ENCODE peak calls at places on chromosomes 12 and 14, in nine cellular contexts. B, A, P, Z, S, E, V, X and F are unnamed samples.

GRCh38 chr14:32083789-32084188 is 6.7 kb downstream of the ARHGAP5 start:
- DNase-seq in B (no peak), A (no peak), P (no peak), Z (no peak), S (peak; percentile 94), E (no peak), V (peak; percentile 9), X (no peak), F (peak; percentile 21)

GRCh38 chr12:29451886-29452285 is 45.6 kb downstream of the OVCH1 start:
- DNase-seq in B (no peak), A (no peak), P (no peak), Z (no peak), S (no peak), E (no peak), V (no peak), X (no peak), F (no peak)

GRCh38 chr12:69906411-69907216 is 81.6 kb downstream of the MYRFL start:
- DNase-seq in B (no peak), A (no peak), P (no peak), Z (no peak), S (no peak), E (no peak), V (no peak), X (peak; percentile 36), F (no peak)

GRCh38 chr12:123034022-123034541 is 53.6 kb downstream of the ARL6IP4 start:
- DNase-seq in B (no peak), A (no peak), P (no peak), Z (no peak), S (no peak), E (no peak), V (no peak), X (no peak), F (no peak)

GRCh38 chr14:49861581-49861922 is 9.0 kb upstream of the NEMF start:
- DNase-seq in B (no peak), A (no peak), P (peak; percentile 80), Z (peak; percentile 87), S (no peak), E (peak; percentile 71), V (peak; percentile 68), X (peak; percentile 76), F (peak; percentile 66)

GRCh38 chr12:108712164-108712924 is 19.0 kb downstream of the CORO1C start:
- DNase-seq in B (no peak), A (no peak), P (peak; percentile 59), Z (no peak), S (no peak), E (peak; percentile 37), V (no peak), X (no peak), F (no peak)

GRCh38 chr12:69994593-69995222 is 169.7 kb downstream of the MYRFL start:
- DNase-seq in B (peak; percentile 25), A (no peak), P (no peak), Z (no peak), S (no peak), E (no peak), V (no peak), X (no peak), F (no peak)

GRCh38 chr14:76486251-76486743 is 110.4 kb downstream of the ESRRB start:
- DNase-seq in B (no peak), A (no peak), P (no peak), Z (no peak), S (no peak), E (no peak), V (no peak), X (no peak), F (no peak)

GRCh38 chr12:43957732-43958131 is 121.9 kb downstream of the TMEM117 start:
- DNase-seq in B (peak; percentile 50), A (peak; percentile 37), P (peak; percentile 72), Z (peak; percentile 67), S (peak; percentile 49), E (no peak), V (peak; percentile 79), X (peak; percentile 40), F (peak; percentile 83)

GRCh38 chr14:104776961-104777807 is 18.4 kb downstream of the AKT1 start:
- DNase-seq in B (no peak), A (no peak), P (peak; percentile 41), Z (no peak), S (no peak), E (peak; percentile 62), V (no peak), X (no peak), F (peak; percentile 89)

GRCh38 chr14:36605506-36605857 is 23.1 kb upstream of the NKX2-8 start:
- DNase-seq in B (no peak), A (no peak), P (peak; percentile 73), Z (no peak), S (peak; percentile 33), E (no peak), V (peak; percentile 60), X (no peak), F (no peak)

GRCh38 chr12:14913381-14913781 is 25.0 kb downstream of the ERP27 start:
- DNase-seq in B (no peak), A (peak; percentile 42), P (no peak), Z (no peak), S (no peak), E (no peak), V (peak; percentile 65), X (no peak), F (no peak)

DNA sequence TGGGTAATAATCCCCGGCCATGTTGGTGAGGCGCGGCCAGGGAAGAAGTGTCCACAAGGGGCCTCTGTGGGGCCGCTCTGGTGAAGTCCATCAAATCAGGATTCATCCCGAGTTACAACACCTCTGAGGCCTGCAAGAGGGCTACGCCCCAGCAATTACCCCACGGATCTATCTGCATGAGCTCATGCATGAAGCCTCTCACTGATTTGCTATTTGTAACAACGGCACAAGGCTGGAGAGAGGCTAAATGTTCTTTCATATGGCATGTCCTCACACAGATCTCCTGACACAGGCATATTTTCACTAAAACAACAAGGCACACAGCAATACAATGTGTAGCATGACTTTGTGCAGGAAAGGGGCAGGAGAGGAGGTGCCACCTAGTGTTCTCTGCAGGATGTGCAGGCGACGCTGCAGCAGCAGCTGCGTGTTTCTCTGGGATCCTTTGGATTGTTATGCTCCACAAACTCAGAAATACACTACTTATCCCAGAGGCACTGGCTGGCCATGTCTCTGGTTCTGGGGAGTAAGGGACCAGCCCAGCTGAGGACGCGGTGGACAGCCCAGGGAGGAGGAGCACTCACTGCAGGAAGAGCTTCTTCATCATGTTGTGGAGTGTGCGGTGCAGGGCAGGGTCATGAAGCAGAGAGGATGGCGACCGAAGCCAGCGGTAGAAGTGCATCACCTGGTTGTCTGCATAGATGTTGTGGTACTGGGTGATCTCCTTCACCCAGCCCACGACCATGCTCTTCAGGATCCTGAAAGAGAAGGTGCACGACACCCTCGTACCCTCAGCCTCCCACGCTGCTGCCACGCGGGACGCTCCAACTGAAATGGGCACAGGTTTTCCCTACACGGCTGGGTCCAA is 20.2 kb downstream of the P2RX2 start:
- DNase-seq in B (peak; percentile 59), A (no peak), P (peak; percentile 67), Z (peak; percentile 60), S (peak; percentile 17), E (peak; percentile 60), V (peak; percentile 63), X (peak; percentile 15), F (peak; percentile 95)
- TF ChIP-seq CTCF in B (peak; percentile 83), A (peak; percentile 77), P (peak; percentile 72), Z (peak; percentile 75), S (peak; percentile 79), E (no peak), V (peak; percentile 93), X (peak; percentile 73), F (peak; percentile 88)

GRCh38 chr12:17301544-17301943 is 695.6 kb upstream of the LMO3 start:
- DNase-seq in B (no peak), A (no peak), P (peak; percentile 33), Z (no peak), S (no peak), E (no peak), V (no peak), X (no peak), F (no peak)

GRCh38 chr12:17302001-17302400 is 696.0 kb upstream of the LMO3 start:
- DNase-seq in B (no peak), A (no peak), P (no peak), Z (no peak), S (no peak), E (no peak), V (no peak), X (no peak), F (no peak)

GRCh38 chr12:17296882-17297281 is 690.9 kb upstream of the LMO3 start:
- DNase-seq in B (no peak), A (no peak), P (no peak), Z (no peak), S (peak; percentile 4), E (no peak), V (no peak), X (no peak), F (no peak)
- H2AFZ ChIP-seq in B (no peak overlapping the region), A (no peak overlapping the region), P (no peak overlapping the region), Z (no peak overlapping the region), S (no peak overlapping the region), E (no peak overlapping the region), V (no peak overlapping the region), X (no peak overlapping the region), F (no peak overlapping the region)

GRCh38 chr12:87814625-87815024 is 214.6 kb downstream of the C12orf50 start:
- DNase-seq in B (no peak), A (no peak), P (no peak), Z (peak; percentile 61), S (no peak), E (no peak), V (no peak), X (peak; percentile 80), F (no peak)

GRCh38 chr12:87816186-87816585 is 213.0 kb downstream of the C12orf50 start:
- DNase-seq in B (peak; percentile 4), A (no peak), P (no peak), Z (peak; percentile 43), S (no peak), E (no peak), V (no peak), X (peak; percentile 76), F (peak; percentile 8)

GRCh38 chr12:87813476-87814234 is 215.5 kb downstream of the C12orf50 start:
- DNase-seq in B (no peak), A (no peak), P (no peak), Z (peak; percentile 89), S (no peak), E (no peak), V (peak; percentile 64), X (peak; percentile 91), F (no peak)

GRCh38 chr12:87818416-87818815 is 210.8 kb downstream of the C12orf50 start:
- DNase-seq in B (no peak), A (no peak), P (no peak), Z (no peak), S (no peak), E (no peak), V (no peak), X (no peak), F (no peak)

DNA sequence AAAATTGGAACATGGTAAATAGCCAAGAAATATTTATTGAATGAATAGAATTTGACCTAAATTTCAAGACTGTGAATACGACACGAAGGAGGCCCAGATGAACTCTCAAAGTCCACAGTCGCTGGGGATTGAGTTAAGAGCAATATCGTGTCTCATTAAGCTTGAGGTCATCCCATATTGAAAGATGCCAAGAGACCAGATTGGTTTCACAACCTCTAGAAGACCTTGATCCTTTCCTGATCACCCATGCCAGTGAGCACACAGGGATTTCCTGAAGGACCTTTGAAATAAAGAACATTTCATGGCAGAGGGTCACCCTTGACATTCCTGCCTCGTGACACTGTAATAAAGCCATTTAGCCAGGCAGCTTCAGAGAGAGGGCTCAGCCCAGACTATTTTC is 213.5 kb downstream of the C12orf50 start:
- DNase-seq in B (no peak), A (no peak), P (no peak), Z (no peak), S (no peak), E (no peak), V (no peak), X (no peak), F (no peak)
- H3K27ac ChIP-seq in B (no peak overlapping the region), A (no peak overlapping the region), P (no peak overlapping the region), Z (peak overlapping the region; percentile 47), S (no peak overlapping the region), E (no peak overlapping the region), V (no peak overlapping the region), X (peak overlapping the region; percentile 54), F (no peak overlapping the region)

GRCh38 chr12:8949525-8950286 is at the start of gene M6PR:
- DNase-seq in B (peak; percentile 95), A (peak; percentile 90), P (peak; percentile 99), Z (peak; percentile 92), S (peak; percentile 97), E (peak; percentile 94), V (peak; percentile 83), X (peak; percentile 86), F (peak; percentile 97)
- TF ChIP-seq CTCF in B (peak; percentile 74), A (peak; percentile 51), P (peak; percentile 79), Z (peak; percentile 59), S (peak; percentile 93), E (peak; percentile 66), V (peak; percentile 42), X (peak; percentile 31), F (peak; percentile 48)